ENCODE peak calls at places on chromosomes 3 and 15, in six cellular contexts. I is brain microvascular endothelial cell, V is PC-3, G is PC-9, Y is tibial artery, J is heart right ventricle. S is an unnamed sample.

GRCh38 chr3:128151758-128152274 is 1.5 kb upstream of the EEFSEC start:
- DNase-seq in I (no peak), G (no peak), J (no peak), Y (no peak), V (no peak), S (no peak)

GRCh38 chr3:10432156-10432845 is 73.1 kb downstream of the ATP2B2 start:
- DNase-seq in J (no peak), Y (no peak), V (no peak), I (no peak), G (no peak), S (no peak)

GRCh38 chr15:29070471-29071192 is 184.9 kb downstream of the APBA2 start:
- DNase-seq in I (no peak), Y (no peak), J (no peak), V (no peak), G (no peak), S (no peak)

GRCh38 chr15:63066302-63066701 is 23.8 kb downstream of the TPM1 start:
- DNase-seq in I (no peak), J (no peak), G (no peak), V (no peak), Y (no peak), S (no peak)

GRCh38 chr3:3189961-3190360 is 10.5 kb upstream of the CRBN start:
- DNase-seq in J (no peak), Y (no peak), G (no peak), V (no peak), I (no peak), S (no peak)

GRCh38 chr3:89107461-89108035 is at the start of gene EPHA3:
- DNase-seq in I (peak), V (no peak), G (no peak), J (peak), Y (peak), S (peak)

GRCh38 chr15:93029613-93030429 is 59.2 kb downstream of the RGMA start:
- DNase-seq in G (no peak), J (no peak), I (peak), Y (peak), V (peak), S (peak)

GRCh38 chr15:57554063-57554820 is 37.5 kb upstream of the MYZAP start:
- DNase-seq in V (no peak), J (no peak), Y (no peak), G (no peak), I (no peak), S (no peak)

GRCh38 chr3:135352213-135352612 is 557.2 kb downstream of the EPHB1 start:
- DNase-seq in G (no peak), I (no peak), J (no peak), V (no peak), Y (no peak), S (no peak)

GRCh38 chr3:55477306-55478010 is 9.6 kb downstream of the WNT5A start:
- DNase-seq in J (no peak), Y (no peak), V (no peak), I (no peak), G (no peak), S (no peak)

GRCh38 chr3:194950906-194951628 is 265.4 kb downstream of the FAM43A start:
- DNase-seq in J (no peak), Y (no peak), V (no peak), G (no peak), I (no peak), S (no peak)

GRCh38 chr3:10321630-10322354 is 880 bp upstream of the SEC13 start:
- DNase-seq in G (no peak), I (no peak), V (no peak), J (no peak), Y (no peak), S (no peak)

GRCh38 chr3:124691599-124691998 is 38.7 kb upstream of the UMPS start:
- DNase-seq in Y (no peak), I (no peak), V (no peak), J (no peak), G (no peak), S (no peak)

GRCh38 chr3:14602804-14603644 is 48.5 kb upstream of the CCDC174 start:
- DNase-seq in J (no peak), G (no peak), I (no peak), V (peak), Y (peak), S (no peak)

GRCh38 chr15:93179704-93180103 is 90.7 kb upstream of the RGMA start:
- DNase-seq in Y (no peak), G (no peak), J (no peak), V (no peak), I (no peak), S (no peak)

DNA sequence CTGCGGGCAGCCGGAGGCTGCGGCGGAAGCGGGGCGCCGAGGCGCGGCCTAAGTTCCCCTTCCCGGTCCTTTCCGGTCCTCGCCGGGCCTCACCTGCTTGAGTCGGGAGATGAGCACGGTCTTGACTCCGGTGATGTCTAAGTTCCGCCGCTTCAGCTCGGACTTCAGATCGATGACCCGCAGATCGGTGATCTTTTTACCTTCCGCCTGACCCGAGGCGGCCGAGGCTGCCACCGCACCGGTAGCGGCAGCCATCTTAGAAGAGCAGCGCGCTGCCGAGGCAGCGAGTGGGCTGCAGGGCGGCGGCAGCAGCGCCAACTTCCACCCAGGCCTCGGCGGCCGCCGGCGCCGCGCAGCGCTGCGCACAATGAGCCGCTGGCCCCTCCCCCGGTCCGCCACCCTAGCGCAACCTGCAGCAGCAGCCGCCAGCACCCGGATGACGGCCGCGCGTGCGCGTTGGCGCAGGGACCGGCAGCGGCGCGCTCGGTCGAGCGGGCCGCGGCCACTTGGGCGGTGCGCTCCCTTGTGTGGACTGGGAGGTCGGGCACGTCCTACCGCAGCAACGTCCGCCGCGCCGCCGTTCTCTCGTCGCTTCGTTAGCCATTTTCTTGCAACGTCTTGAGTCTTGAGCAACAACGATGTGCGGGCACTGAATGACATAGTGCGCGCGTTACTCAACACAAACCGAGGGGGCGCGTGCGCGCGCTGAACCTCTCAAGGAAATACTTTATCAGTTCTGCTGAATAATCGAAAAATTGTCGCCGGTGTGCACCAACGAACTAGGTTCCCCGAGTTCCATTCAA is at the start of gene SLTM:
- DNase-seq in V (peak), J (peak), G (peak), Y (peak), I (peak), S (peak)
- TF ChIP-seq CTCF in V (peak), J (no peak), G (peak), Y (peak), I (peak), S (no peak)

GRCh38 chr15:95605098-95605497 is 725.4 kb upstream of the NR2F2 start:
- DNase-seq in Y (no peak), V (no peak), I (no peak), J (no peak), G (no peak), S (no peak)
- H3K27ac ChIP-seq in Y (peak), V (peak), I (no peak), J (peak), G (no peak), S (no peak)

DNA sequence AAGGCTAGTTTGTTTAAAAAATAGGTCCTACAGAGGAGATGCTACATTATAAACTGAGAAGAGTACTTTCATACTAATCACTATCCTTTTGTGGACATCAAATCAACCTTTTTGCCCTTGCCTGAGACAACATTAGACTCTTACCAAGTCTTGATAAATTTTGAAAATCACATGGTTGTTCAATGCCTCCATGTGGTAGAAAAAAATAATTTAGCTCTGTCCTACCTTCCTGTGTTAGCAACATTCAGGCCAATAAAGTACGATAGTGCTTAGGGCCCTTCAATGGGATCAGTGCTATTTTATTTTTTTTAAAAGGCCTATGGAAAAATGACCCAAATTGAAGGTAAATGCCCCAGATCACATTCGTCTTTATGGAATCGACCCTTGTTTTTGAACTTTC is 5.0 kb upstream of the UBE2E1 start:
- DNase-seq in G (no peak), Y (no peak), J (no peak), I (no peak), V (peak), S (no peak)
- TF ChIP-seq CTCF in G (no peak), Y (peak), J (peak), I (no peak), V (peak), S (no peak)

GRCh38 chr3:29100292-29100691 is 180.6 kb upstream of the RBMS3 start:
- DNase-seq in Y (no peak), J (no peak), V (no peak), I (peak), G (no peak), S (no peak)

GRCh38 chr3:29099296-29099695 is 181.6 kb upstream of the RBMS3 start:
- DNase-seq in J (no peak), Y (no peak), I (no peak), V (no peak), G (no peak), S (no peak)

GRCh38 chr3:29099775-29100174 is 181.1 kb upstream of the RBMS3 start:
- DNase-seq in G (no peak), Y (no peak), J (no peak), V (no peak), I (peak), S (no peak)
- H3K27ac ChIP-seq in G (no peak), Y (no peak), J (no peak), V (no peak), I (no peak), S (no peak)

DNA sequence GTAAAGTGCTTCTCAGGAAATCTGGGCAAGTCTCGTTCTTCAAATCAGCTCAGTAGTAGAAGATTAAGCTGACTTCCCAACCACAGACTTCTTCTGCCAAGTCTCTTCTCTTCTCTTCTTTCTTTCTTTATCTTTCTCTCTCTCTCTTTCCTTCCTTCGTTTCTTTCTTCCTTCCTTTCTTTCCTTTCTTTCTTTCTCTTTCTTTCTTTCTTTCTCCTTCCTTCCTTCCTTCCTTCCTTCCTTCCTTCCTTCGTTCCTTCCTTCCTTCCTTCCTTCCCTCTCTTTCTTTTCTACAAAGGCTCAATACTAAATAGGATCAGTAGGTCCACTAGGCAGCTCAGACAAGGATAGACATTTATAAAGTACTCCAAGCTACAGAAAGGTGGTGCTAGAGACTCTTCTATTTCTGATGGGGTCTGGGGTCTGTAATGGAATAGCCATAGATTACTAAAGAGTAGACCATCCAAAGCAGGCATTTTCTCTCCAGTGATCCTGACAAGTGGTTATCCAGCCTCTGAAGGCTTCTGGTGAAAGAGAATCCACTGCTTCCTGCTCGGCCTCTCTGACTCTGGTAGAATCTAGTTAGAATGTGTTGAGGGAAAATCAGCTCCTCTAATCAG is 100.8 kb downstream of the TPRG1 start:
- DNase-seq in G (no peak), Y (no peak), J (no peak), V (peak), I (no peak), S (no peak)
- TF ChIP-seq CTCF in G (peak), Y (no peak), J (no peak), V (peak), I (peak), S (no peak)

S was measured in lung.